ENCODE peak calls at places on chromosome 6, in eight cellular contexts. A, H, E, S, R, C, J and O are unnamed samples.

GRCh38 chr6:25623874-25624273 is 28.1 kb upstream of the SCGN start:
- DNase-seq in A (no peak), H (no peak), E (no peak), S (no peak), R (no peak), C (peak), J (no peak), O (no peak)

GRCh38 chr6:9914951-9915350 is 499.9 kb downstream of the TFAP2A start:
- DNase-seq in A (no peak), H (no peak), E (no peak), S (no peak), R (no peak), C (no peak), J (no peak), O (peak)

GRCh38 chr6:107812370-107812769 is 11.7 kb downstream of the SCML4 start:
- DNase-seq in A (no peak), H (no peak), E (no peak), S (no peak), R (no peak), C (no peak), J (no peak), O (no peak)

GRCh38 chr6:47098570-47098993 is 56.5 kb upstream of the ADGRF1 start:
- DNase-seq in A (no peak), H (no peak), E (no peak), S (no peak), R (no peak), C (no peak), J (no peak), O (no peak)

GRCh38 chr6:11536795-11537194 is 754 bp upstream of the TMEM170B start:
- DNase-seq in A (no peak), H (no peak), E (peak), S (no peak), R (peak), C (peak), J (no peak), O (no peak)

GRCh38 chr6:107800564-107801164 is 23.4 kb downstream of the SCML4 start:
- DNase-seq in A (no peak), H (no peak), E (peak), S (no peak), R (no peak), C (peak), J (no peak), O (no peak)

GRCh38 chr6:69976591-69977090 is 110.3 kb downstream of the COL19A1 start:
- DNase-seq in A (no peak), H (no peak), E (no peak), S (no peak), R (no peak), C (peak), J (no peak), O (no peak)

GRCh38 chr6:37134622-37135191 is 35.2 kb upstream of the PIM1 start:
- DNase-seq in A (no peak), H (no peak), E (peak), S (peak), R (peak), C (no peak), J (peak), O (peak)